ENCODE peak calls at places on chromosomes 11 and 22, in five cellular contexts. One of them, this sample, is unnamed.

GRCh38 chr11:1198766-1199688 is 23.8 kb upstream of the MUC5B start:
- DNase-seq in esophagus squamous epithelium: no peak
- DNase-seq in CD4-positive, alpha-beta T cell: no peak
- DNase-seq in activated T-cell treated with anti-CD3 and anti-CD28 coated beads for 24 hours: no peak
- DNase-seq in aorta: peak
- DNase-seq in this sample: peak

GRCh38 chr11:80860632-80861031 is 1419.8 kb upstream of the TENM4 start:
- DNase-seq in esophagus squamous epithelium: no peak
- DNase-seq in CD4-positive, alpha-beta T cell: no peak
- DNase-seq in activated T-cell treated with anti-CD3 and anti-CD28 coated beads for 24 hours: no peak
- DNase-seq in aorta: no peak
- DNase-seq in this sample: no peak

GRCh38 chr11:66768818-66769217 is 39.8 kb upstream of the SPTBN2 start:
- DNase-seq in esophagus squamous epithelium: no peak
- DNase-seq in CD4-positive, alpha-beta T cell: no peak
- DNase-seq in activated T-cell treated with anti-CD3 and anti-CD28 coated beads for 24 hours: no peak
- DNase-seq in aorta: no peak
- DNase-seq in this sample: no peak

GRCh38 chr11:2185324-2186085 is 13.9 kb upstream of the TH start:
- DNase-seq in esophagus squamous epithelium: no peak
- DNase-seq in CD4-positive, alpha-beta T cell: no peak
- DNase-seq in activated T-cell treated with anti-CD3 and anti-CD28 coated beads for 24 hours: no peak
- DNase-seq in aorta: no peak
- DNase-seq in this sample: no peak

GRCh38 chr22:25053153-25053805 is 100.8 kb downstream of the KIAA1671 start:
- DNase-seq in esophagus squamous epithelium: no peak
- DNase-seq in CD4-positive, alpha-beta T cell: no peak
- DNase-seq in activated T-cell treated with anti-CD3 and anti-CD28 coated beads for 24 hours: no peak
- DNase-seq in aorta: no peak
- DNase-seq in this sample: no peak

GRCh38 chr11:117525866-117526265 is 198.2 kb downstream of the CEP164 start:
- DNase-seq in esophagus squamous epithelium: no peak
- DNase-seq in CD4-positive, alpha-beta T cell: no peak
- DNase-seq in activated T-cell treated with anti-CD3 and anti-CD28 coated beads for 24 hours: no peak
- DNase-seq in aorta: no peak
- DNase-seq in this sample: no peak

GRCh38 chr11:65051389-65051858 is 6.9 kb downstream of the NAALADL1 start:
- DNase-seq in esophagus squamous epithelium: no peak
- DNase-seq in CD4-positive, alpha-beta T cell: no peak
- DNase-seq in activated T-cell treated with anti-CD3 and anti-CD28 coated beads for 24 hours: no peak
- DNase-seq in aorta: no peak
- DNase-seq in this sample: no peak

GRCh38 chr11:46906596-46906995 is 11.8 kb downstream of the LRP4 start:
- DNase-seq in esophagus squamous epithelium: no peak
- DNase-seq in CD4-positive, alpha-beta T cell: no peak
- DNase-seq in activated T-cell treated with anti-CD3 and anti-CD28 coated beads for 24 hours: no peak
- DNase-seq in aorta: peak
- DNase-seq in this sample: no peak

GRCh38 chr11:62508336-62509058 is 38.1 kb downstream of the AHNAK start:
- DNase-seq in esophagus squamous epithelium: no peak
- DNase-seq in CD4-positive, alpha-beta T cell: no peak
- DNase-seq in activated T-cell treated with anti-CD3 and anti-CD28 coated beads for 24 hours: no peak
- DNase-seq in aorta: peak
- DNase-seq in this sample: no peak

GRCh38 chr22:35795476-35795875 is 77.8 kb downstream of the APOL5 start:
- DNase-seq in esophagus squamous epithelium: no peak
- DNase-seq in CD4-positive, alpha-beta T cell: no peak
- DNase-seq in activated T-cell treated with anti-CD3 and anti-CD28 coated beads for 24 hours: no peak
- DNase-seq in aorta: no peak
- DNase-seq in this sample: no peak

GRCh38 chr22:46800102-46800857 is 37.8 kb downstream of the TBC1D22A start:
- DNase-seq in esophagus squamous epithelium: no peak
- DNase-seq in CD4-positive, alpha-beta T cell: no peak
- DNase-seq in activated T-cell treated with anti-CD3 and anti-CD28 coated beads for 24 hours: no peak
- DNase-seq in aorta: peak
- DNase-seq in this sample: no peak

GRCh38 chr11:61082931-61083531 is 19.3 kb upstream of the CD5 start:
- DNase-seq in esophagus squamous epithelium: no peak
- DNase-seq in CD4-positive, alpha-beta T cell: no peak
- DNase-seq in activated T-cell treated with anti-CD3 and anti-CD28 coated beads for 24 hours: no peak
- DNase-seq in aorta: no peak
- DNase-seq in this sample: no peak

GRCh38 chr11:6431861-6432260 is 8.9 kb downstream of the HPX start:
- DNase-seq in esophagus squamous epithelium: no peak
- DNase-seq in CD4-positive, alpha-beta T cell: no peak
- DNase-seq in activated T-cell treated with anti-CD3 and anti-CD28 coated beads for 24 hours: no peak
- DNase-seq in aorta: no peak
- DNase-seq in this sample: peak

GRCh38 chr11:22432331-22433065 is 94.3 kb downstream of the SLC17A6 start:
- DNase-seq in esophagus squamous epithelium: no peak
- DNase-seq in CD4-positive, alpha-beta T cell: no peak
- DNase-seq in activated T-cell treated with anti-CD3 and anti-CD28 coated beads for 24 hours: no peak
- DNase-seq in aorta: no peak
- DNase-seq in this sample: no peak